ENCODE peak calls at places on chromosomes 5 and 9, in eight cellular contexts. X is breast epithelium, W is HFF-Myc, I is kidney epithelial cell, E is mucosa of descending colon, Q is osteocyte, R is EH, Y is T-helper 9 cell. K is an unnamed sample.

GRCh38 chr5:59151162-59151889 is 568.5 kb downstream of the RAB3C start:
- DNase-seq in Q (no peak), X (no peak), I (no peak), W (no peak), E (no peak), R (no peak), Y (no peak), K (no peak)

GRCh38 chr5:154712518-154713437 is 42.4 kb upstream of the LARP1 start:
- DNase-seq in I (no peak), X (no peak), Y (no peak), E (peak), R (peak), Q (no peak), W (no peak), K (no peak)

GRCh38 chr9:36363448-36363847 is 36.6 kb downstream of the RNF38 start:
- DNase-seq in Y (no peak), R (no peak), Q (no peak), W (no peak), X (no peak), E (no peak), I (no peak), K (no peak)

GRCh38 chr5:141793881-141794280 is 84.3 kb downstream of the PCDH1 start:
- DNase-seq in Q (no peak), I (no peak), E (no peak), W (no peak), Y (no peak), X (no peak), R (no peak), K (no peak)

GRCh38 chr9:69207503-69207902 is 33.4 kb downstream of the TJP2 start:
- DNase-seq in I (no peak), R (no peak), Q (no peak), E (no peak), X (no peak), W (no peak), Y (no peak), K (no peak)

GRCh38 chr5:71475788-71476384 is 20.4 kb downstream of the BDP1 start:
- DNase-seq in X (no peak), W (no peak), Q (no peak), E (no peak), Y (no peak), R (peak), I (no peak), K (no peak)

GRCh38 chr5:157926171-157926671 is 67.3 kb upstream of the CLINT1 start:
- DNase-seq in I (no peak), Q (no peak), E (no peak), X (no peak), R (no peak), Y (no peak), W (no peak), K (no peak)

GRCh38 chr5:123000731-123001130 is 35.8 kb downstream of the PPIC start:
- DNase-seq in I (no peak), Y (no peak), W (no peak), E (no peak), R (no peak), X (no peak), Q (no peak), K (no peak)

GRCh38 chr5:64758916-64759315 is 9.6 kb downstream of the SREK1IP1 start:
- DNase-seq in I (no peak), R (no peak), Q (no peak), Y (no peak), W (no peak), E (no peak), X (no peak), K (no peak)

K was measured in upper lobe of left lung.